ENCODE peak calls at places on chromosomes 2 and 18, in ten cellular contexts. C is transverse colon, J is right lobe of liver, W is K562, O is A549, U is IMR-90, P is tibial nerve, T is HepG2, Q is breast epithelium, A is uterus. Z is an unnamed sample.

GRCh38 chr2:203740741-203741363 is 34.4 kb downstream of the CD28 start:
- DNase-seq in C (no peak), J (no peak), W (no peak), O (no peak), U (peak; percentile 51), P (no peak), T (no peak), Q (no peak), A (no peak), Z (no peak)

GRCh38 chr18:25503567-25504081 is 151.7 kb upstream of the ZNF521 start:
- DNase-seq in C (peak; percentile 57), J (no peak), W (no peak), O (peak; percentile 1), U (peak; percentile 87), P (peak; percentile 35), T (peak; percentile 17), Q (peak; percentile 43), A (peak; percentile 74), Z (no peak)

GRCh38 chr18:45441110-45441842 is 174.0 kb upstream of the SLC14A2 start:
- DNase-seq in C (no peak), J (no peak), W (no peak), O (peak; percentile 4), U (peak; percentile 4), P (no peak), T (no peak), Q (no peak), A (no peak), Z (no peak)

GRCh38 chr2:178863856-178864620 is 56.8 kb upstream of the TTN start:
- DNase-seq in C (no peak), J (no peak), W (no peak), O (no peak), U (no peak), P (no peak), T (no peak), Q (no peak), A (peak; percentile 45), Z (no peak)

GRCh38 chr18:57585421-57585820 is 1.1 kb downstream of the FECH start:
- DNase-seq in C (no peak), J (no peak), W (no peak), O (no peak), U (peak; percentile 40), P (no peak), T (no peak), Q (no peak), A (no peak), Z (no peak)

GRCh38 chr2:126769118-126769517 is 113.2 kb downstream of the GYPC start:
- DNase-seq in C (no peak), J (no peak), W (peak; percentile 24), O (no peak), U (no peak), P (no peak), T (no peak), Q (no peak), A (no peak), Z (peak; percentile 48)

GRCh38 chr2:47207614-47208013 is 52.5 kb upstream of the STPG4 start:
- DNase-seq in C (no peak), J (no peak), W (no peak), O (no peak), U (no peak), P (no peak), T (no peak), Q (no peak), A (no peak), Z (no peak)

GRCh38 chr18:5630057-5630765 is 86.4 kb upstream of the EPB41L3 start:
- DNase-seq in C (peak; percentile 88), J (peak; percentile 79), W (peak; percentile 18), O (peak; percentile 31), U (peak; percentile 41), P (peak; percentile 51), T (no peak), Q (peak; percentile 23), A (peak; percentile 14), Z (peak; percentile 80)

GRCh38 chr2:169513926-169514325 is 4.4 kb downstream of the KLHL41 start:
- DNase-seq in C (no peak), J (no peak), W (peak; percentile 30), O (no peak), U (no peak), P (no peak), T (peak; percentile 30), Q (no peak), A (no peak), Z (no peak)

GRCh38 chr2:44550571-44550970 is 188.8 kb downstream of the CAMKMT start:
- DNase-seq in C (no peak), J (no peak), W (no peak), O (no peak), U (no peak), P (no peak), T (no peak), Q (no peak), A (no peak), Z (no peak)

GRCh38 chr2:200092235-200092634 is 136.9 kb downstream of the MAIP1 start:
- DNase-seq in C (no peak), J (no peak), W (no peak), O (no peak), U (no peak), P (no peak), T (peak; percentile 60), Q (no peak), A (no peak), Z (no peak)

GRCh38 chr18:58202406-58202730 is 158.3 kb downstream of the NEDD4L start:
- DNase-seq in C (peak; percentile 46), J (no peak), W (peak; percentile 23), O (no peak), U (peak; percentile 34), P (no peak), T (no peak), Q (peak; percentile 75), A (peak; percentile 36), Z (no peak)

GRCh38 chr18:56291229-56291796 is 347.1 kb downstream of the TXNL1 start:
- DNase-seq in C (no peak), J (no peak), W (no peak), O (no peak), U (peak; percentile 47), P (no peak), T (no peak), Q (no peak), A (no peak), Z (no peak)

GRCh38 chr2:159118859-159119510 is 150.5 kb downstream of the TANC1 start:
- DNase-seq in C (no peak), J (no peak), W (no peak), O (no peak), U (no peak), P (no peak), T (no peak), Q (no peak), A (no peak), Z (no peak)
- TF ChIP-seq CTCF in C (no peak), J (no peak), W (no peak), O (no peak), U (no peak), P (no peak), T (no peak), Q (no peak), A (no peak), Z (no peak)

GRCh38 chr18:813405-814071 is 1.5 kb upstream of the YES1 start:
- DNase-seq in C (no peak), J (no peak), W (no peak), O (no peak), U (no peak), P (no peak), T (no peak), Q (no peak), A (no peak), Z (no peak)

GRCh38 chr18:811192-812122 is 585 bp downstream of the YES1 start:
- DNase-seq in C (peak; percentile 56), J (no peak), W (no peak), O (peak; percentile 4), U (peak; percentile 26), P (no peak), T (no peak), Q (no peak), A (peak; percentile 43), Z (peak; percentile 89)

GRCh38 chr18:809985-810642 is 1.9 kb downstream of the YES1 start:
- DNase-seq in C (no peak), J (no peak), W (no peak), O (no peak), U (no peak), P (no peak), T (no peak), Q (no peak), A (no peak), Z (no peak)

GRCh38 chr18:812673-813404 is 797 bp upstream of the YES1 start:
- DNase-seq in C (peak; percentile 78), J (peak; percentile 79), W (peak; percentile 80), O (peak; percentile 36), U (peak; percentile 82), P (peak; percentile 51), T (peak; percentile 37), Q (peak; percentile 74), A (peak; percentile 87), Z (peak; percentile 91)

GRCh38 chr18:812123-812672 is at the start of gene YES1:
- DNase-seq in C (peak; percentile 84), J (peak; percentile 87), W (peak; percentile 97), O (peak; percentile 59), U (peak; percentile 61), P (peak; percentile 54), T (peak; percentile 78), Q (peak; percentile 61), A (peak; percentile 75), Z (peak; percentile 92)
- TF ChIP-seq POLR2A in C (peak; percentile 75), J (peak; percentile 86), W (no peak), O (peak; percentile 42), U (no peak), P (no peak), T (no peak), Q (peak; percentile 9), A (peak; percentile 67), Z (peak; percentile 26)

DNA sequence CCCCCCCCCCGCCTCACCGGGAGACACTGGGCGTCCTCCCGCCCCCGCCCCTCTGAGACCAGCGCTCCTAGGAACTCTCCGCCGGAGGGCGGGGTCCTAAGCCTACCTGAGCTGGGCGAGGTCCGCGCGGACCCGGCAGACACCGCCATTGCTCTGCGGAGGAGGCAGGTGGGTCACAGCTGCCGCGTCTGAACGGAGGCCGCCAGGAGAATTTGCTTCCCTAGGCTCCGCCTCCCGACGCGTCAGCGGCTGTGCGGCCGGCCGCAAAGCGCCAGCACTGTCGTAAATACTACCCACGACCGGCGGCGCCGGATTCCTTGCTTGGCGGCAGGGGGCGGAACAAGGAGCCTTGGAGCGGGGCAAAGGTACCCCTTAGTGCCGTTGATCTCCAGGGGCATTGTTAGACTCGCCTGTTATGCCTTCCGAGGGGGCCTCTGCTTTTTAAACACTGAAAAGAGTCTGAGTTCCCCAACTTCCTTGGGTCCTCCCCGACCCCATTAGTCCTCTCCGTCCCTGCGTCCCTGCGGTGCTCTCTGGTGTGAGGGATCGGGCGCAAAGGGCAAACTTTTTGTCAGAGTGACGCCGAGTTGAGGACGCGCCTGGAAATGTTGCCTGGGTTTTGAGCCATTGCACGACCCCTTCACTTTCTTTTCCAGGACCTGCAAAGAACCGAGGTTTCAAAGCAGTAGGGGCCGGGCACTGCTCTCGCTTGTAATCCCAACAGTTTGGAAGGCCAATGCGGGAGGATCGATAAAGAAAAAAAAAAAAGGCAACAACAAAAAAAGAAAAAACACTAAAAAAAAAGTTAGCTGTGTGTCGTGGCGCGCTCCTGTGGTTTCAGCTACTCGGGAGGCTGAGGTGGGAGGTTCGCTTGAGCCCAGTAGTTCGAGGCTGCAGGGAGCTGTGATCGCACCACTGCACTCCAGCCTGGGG is at the start of gene GGCX:
- DNase-seq in C (peak; percentile 97), J (peak; percentile 97), W (peak; percentile 91), O (peak; percentile 89), U (peak; percentile 92), P (peak; percentile 92), T (peak; percentile 95), Q (peak; percentile 92), A (peak; percentile 94), Z (peak; percentile 99)
- TF ChIP-seq CTCF in C (peak; percentile 21), J (no peak), W (no peak), O (no peak), U (peak; percentile 31), P (peak; percentile 56), T (peak; percentile 48), Q (peak; percentile 6), A (peak; percentile 61), Z (peak; percentile 45)

GRCh38 chr2:27489498-27490397 is at the start of gene IFT172:
- DNase-seq in C (peak; percentile 100), J (peak; percentile 99), W (peak; percentile 99), O (peak; percentile 98), U (peak; percentile 98), P (peak; percentile 98), T (peak; percentile 100), Q (peak; percentile 99), A (peak; percentile 99), Z (peak; percentile 99)
- TF ChIP-seq POLR2A in C (peak; percentile 80), J (peak; percentile 82), W (peak; percentile 86), O (peak; percentile 38), U (peak; percentile 56), P (no peak), T (peak; percentile 83), Q (no peak), A (peak; percentile 69), Z (peak; percentile 38)